ENCODE peak calls at places on chromosomes 16 and 17, in four cellular contexts. C is activated CD8-positive, alpha-beta memory T cell treated with anti-CD3 and anti-CD28 coated beads for 48 hours; Y is H7; R is activated T-cell treated with anti-CD3 and anti-CD28 coated beads, Interleukin-2, amount 50 U/mL, for 1 hour. P is an unnamed sample.
A peak's percentile ranks its signal among the peaks of the same experiment; 100 is the strongest.

GRCh38 chr17:77287432-77288068 is 146.8 kb downstream of the SEC14L1 start:
- DNase-seq in C (no peak), Y (peak; percentile 75), R (no peak), P (no peak)

GRCh38 chr16:8251298-8251697 is 339.0 kb downstream of the TMEM114 start:
- DNase-seq in C (no peak), Y (no peak), R (no peak), P (no peak)

GRCh38 chr17:36650096-36650764 is 48.8 kb downstream of the MRM1 start:
- DNase-seq in C (no peak), Y (no peak), R (no peak), P (no peak)

GRCh38 chr16:3256876-3257465 is 538 bp upstream of the MEFV start:
- DNase-seq in C (no peak), Y (no peak), R (no peak), P (no peak)

GRCh38 chr16:65510241-65510640 is 388.4 kb upstream of the CDH11 start:
- DNase-seq in C (no peak), Y (no peak), R (no peak), P (no peak)

GRCh38 chr17:17551361-17551760 is 40.1 kb downstream of the PEMT start:
- DNase-seq in C (no peak), Y (peak; percentile 81), R (no peak), P (no peak)

GRCh38 chr16:100989-101388 is 23.0 kb downstream of the MPG start:
- DNase-seq in C (no peak), Y (no peak), R (no peak), P (no peak)

GRCh38 chr17:59373879-59374495 is 42.5 kb downstream of the YPEL2 start:
- DNase-seq in C (no peak), Y (no peak), R (no peak), P (no peak)

GRCh38 chr16:27600386-27600785 is 50.4 kb downstream of the KATNIP start:
- DNase-seq in C (no peak), Y (peak; percentile 63), R (no peak), P (no peak)

GRCh38 chr17:67245694-67246397 is 850 bp upstream of the HELZ start:
- DNase-seq in C (no peak), Y (peak; percentile 93), R (peak; percentile 62), P (no peak)

GRCh38 chr17:28807925-28808641 is 34.5 kb downstream of the FAM222B start:
- DNase-seq in C (no peak), Y (no peak), R (no peak), P (peak; percentile 53)

GRCh38 chr16:55815320-55815719 is 17.6 kb downstream of the CES1 start:
- DNase-seq in C (no peak), Y (no peak), R (no peak), P (no peak)

GRCh38 chr16:72797606-72798005 is 250.3 kb downstream of the ZFHX3 start:
- DNase-seq in C (no peak), Y (no peak), R (no peak), P (no peak)

GRCh38 chr16:84043486-84044107 is 1.0 kb upstream of the SLC38A8 start:
- DNase-seq in C (no peak), Y (peak; percentile 64), R (no peak), P (no peak)

GRCh38 chr17:39622380-39623006 is 4.3 kb upstream of the PPP1R1B start:
- DNase-seq in C (no peak), Y (no peak), R (no peak), P (no peak)

GRCh38 chr16:66948034-66948821 is 12.8 kb upstream of the CES3 start:
- DNase-seq in C (no peak), Y (peak; percentile 56), R (peak; percentile 36), P (no peak)

GRCh38 chr16:30893744-30894539 is at the start of gene BCL7C:
- DNase-seq in C (peak; percentile 77), Y (peak; percentile 98), R (peak; percentile 76), P (peak; percentile 88)

GRCh38 chr16:75462804-75463203 is 1.7 kb downstream of the TMEM170A start:
- DNase-seq in C (no peak), Y (no peak), R (no peak), P (no peak)

GRCh38 chr16:27080870-27081269 is 14.1 kb downstream of the C16orf82 start:
- DNase-seq in C (no peak), Y (peak; percentile 64), R (no peak), P (no peak)